ENCODE peak calls at places on chromosomes 6 and 20, in eight cellular contexts. D, J, C, A, W, Z, H and O are unnamed samples.
A peak's percentile ranks its signal among the peaks of the same experiment; 100 is the strongest.

GRCh38 chr6:75608955-75609533 is 7.4 kb downstream of the SENP6 start:
- DNase-seq in D (no peak), J (no peak), C (no peak), A (no peak), W (no peak), Z (no peak), H (no peak), O (no peak)

GRCh38 chr6:45293306-45293705 is 34.8 kb upstream of the RUNX2 start:
- DNase-seq in D (no peak), J (no peak), C (no peak), A (no peak), W (no peak), Z (no peak), H (no peak), O (no peak)

GRCh38 chr6:5260111-5260620 is 584 bp downstream of the LYRM4 start:
- DNase-seq in D (peak; percentile 75), J (peak; percentile 39), C (peak; percentile 56), A (peak; percentile 40), W (peak; percentile 65), Z (no peak), H (peak; percentile 79), O (peak; percentile 51)

GRCh38 chr20:51542033-51542893 is at the start of gene NFATC2:
- DNase-seq in D (peak; percentile 79), J (no peak), C (no peak), A (no peak), W (no peak), Z (no peak), H (peak; percentile 70), O (no peak)

GRCh38 chr20:45347936-45348809 is at the start of gene SDC4:
- DNase-seq in D (peak; percentile 82), J (peak; percentile 63), C (peak; percentile 72), A (peak; percentile 59), W (no peak), Z (no peak), H (peak; percentile 63), O (peak; percentile 63)

GRCh38 chr6:168314029-168314420 is 5.6 kb downstream of the DACT2 start:
- DNase-seq in D (no peak), J (no peak), C (no peak), A (no peak), W (no peak), Z (no peak), H (no peak), O (no peak)

GRCh38 chr6:49110876-49111275 is 352.2 kb downstream of the MMUT start:
- DNase-seq in D (no peak), J (no peak), C (no peak), A (no peak), W (no peak), Z (no peak), H (no peak), O (no peak)

GRCh38 chr6:6688283-6688682 is 99.8 kb downstream of the LY86 start:
- DNase-seq in D (no peak), J (no peak), C (no peak), A (no peak), W (no peak), Z (no peak), H (no peak), O (no peak)

GRCh38 chr20:13022401-13023170 is 13.8 kb downstream of the SPTLC3 start:
- DNase-seq in D (no peak), J (peak; percentile 82), C (no peak), A (no peak), W (no peak), Z (peak; percentile 54), H (no peak), O (no peak)

GRCh38 chr6:93817937-93818336 is 398.6 kb upstream of the EPHA7 start:
- DNase-seq in D (no peak), J (no peak), C (no peak), A (no peak), W (no peak), Z (no peak), H (no peak), O (no peak)
- TF ChIP-seq CTCF in D (no peak), J (no peak), C (no peak), A (no peak), W (no peak), Z (no peak), H (no peak), O (no peak)

GRCh38 chr20:48295445-48295903 is 510.2 kb upstream of the SULF2 start:
- DNase-seq in D (no peak), J (peak; percentile 94), C (no peak), A (no peak), W (no peak), Z (peak; percentile 99), H (peak; percentile 77), O (peak; percentile 89)
- TF ChIP-seq CTCF in D (no peak), J (peak; percentile 53), C (no peak), A (peak; percentile 45), W (no peak), Z (peak; percentile 72), H (peak; percentile 66), O (peak; percentile 54)

DNA sequence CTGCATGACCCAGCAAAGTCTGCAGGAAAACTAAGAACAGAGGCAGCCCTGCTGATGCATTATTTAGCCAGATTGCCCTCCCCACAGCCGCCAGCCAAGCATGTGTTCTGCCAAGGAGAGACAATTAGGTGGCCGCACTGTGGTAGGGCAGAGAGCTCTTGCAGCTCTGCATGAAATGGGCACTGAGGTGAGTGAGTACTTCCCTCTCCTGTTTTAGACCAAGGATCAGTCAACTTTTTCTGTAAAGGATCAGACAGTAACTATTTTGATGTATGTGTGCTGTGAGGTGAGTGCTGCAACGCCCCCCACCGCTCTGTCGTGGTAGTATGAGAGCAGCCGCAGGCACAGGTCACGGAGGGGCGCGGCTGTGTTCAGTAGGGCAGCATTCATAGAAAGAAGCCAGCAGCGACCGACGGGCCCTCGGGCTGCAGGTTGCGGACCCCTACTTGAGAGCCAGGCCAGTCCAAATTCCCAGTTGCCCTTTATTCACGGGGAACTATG is 23.8 kb upstream of the FAM50B start:
- DNase-seq in D (peak; percentile 48), J (peak; percentile 32), C (no peak), A (peak; percentile 37), W (no peak), Z (no peak), H (peak; percentile 83), O (peak; percentile 17)
- TF ChIP-seq CTCF in D (no peak), J (peak; percentile 36), C (no peak), A (peak; percentile 29), W (no peak), Z (peak; percentile 47), H (peak; percentile 70), O (peak; percentile 73)

GRCh38 chr20:3766832-3767433 is 620 bp downstream of the ADISSP start:
- DNase-seq in D (no peak), J (no peak), C (no peak), A (no peak), W (no peak), Z (no peak), H (no peak), O (no peak)

GRCh38 chr20:3771552-3772058 is 4.1 kb upstream of the ADISSP start:
- DNase-seq in D (no peak), J (no peak), C (no peak), A (no peak), W (no peak), Z (no peak), H (no peak), O (no peak)

GRCh38 chr20:3767434-3768341 is at the start of gene ADISSP:
- DNase-seq in D (peak; percentile 99), J (peak; percentile 98), C (peak; percentile 97), A (peak; percentile 100), W (peak; percentile 89), Z (no peak), H (peak; percentile 99), O (peak; percentile 98)

GRCh38 chr20:3766381-3766780 is 1.2 kb downstream of the ADISSP start:
- DNase-seq in D (no peak), J (no peak), C (no peak), A (no peak), W (no peak), Z (no peak), H (no peak), O (no peak)

DNA sequence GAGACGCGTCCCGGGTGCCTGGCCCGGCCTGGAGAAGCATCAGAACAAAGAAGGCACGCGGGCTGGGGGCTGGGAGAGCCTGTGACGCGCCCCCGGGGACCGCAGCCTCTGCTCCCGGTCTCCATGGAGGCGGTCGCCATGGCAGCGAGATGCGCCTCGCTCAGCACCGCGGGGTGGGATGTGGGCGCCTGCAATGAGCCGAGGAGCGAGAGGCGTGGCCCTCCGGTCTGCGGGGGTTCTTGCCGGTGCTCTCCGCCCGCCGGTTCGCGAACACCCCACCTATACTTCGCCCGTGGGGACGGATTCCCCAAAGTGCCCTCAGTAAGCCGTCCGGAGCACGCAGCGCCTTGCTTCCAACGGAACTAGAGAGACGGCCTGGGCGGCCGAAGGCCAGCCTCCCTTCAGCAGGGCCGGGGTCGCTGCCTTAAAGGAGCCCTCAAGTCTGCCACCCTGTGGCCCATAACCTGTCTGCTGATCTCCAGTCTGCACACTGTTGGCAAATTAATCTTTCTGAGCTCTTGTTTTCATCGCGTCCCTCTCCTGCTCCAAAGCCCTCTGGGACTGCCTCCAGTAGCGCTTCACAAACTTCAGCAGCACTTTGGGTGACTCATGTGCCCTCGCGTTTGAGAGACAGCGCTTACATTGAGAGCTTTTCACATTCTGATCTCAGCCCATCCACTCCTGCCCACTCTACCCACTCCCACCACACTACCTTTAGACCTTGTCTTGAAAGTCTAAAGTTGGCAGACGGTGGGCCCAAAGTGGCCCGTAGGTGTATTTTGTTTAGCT is 983 bp upstream of the ADISSP start:
- DNase-seq in D (peak; percentile 74), J (peak; percentile 81), C (peak; percentile 85), A (peak; percentile 78), W (peak; percentile 69), Z (no peak), H (peak; percentile 87), O (peak; percentile 84)
- TF ChIP-seq CTCF in D (peak; percentile 23), J (peak; percentile 38), C (peak; percentile 43), A (peak; percentile 38), W (peak; percentile 64), Z (peak; percentile 61), H (peak; percentile 73), O (peak; percentile 68)

DNA sequence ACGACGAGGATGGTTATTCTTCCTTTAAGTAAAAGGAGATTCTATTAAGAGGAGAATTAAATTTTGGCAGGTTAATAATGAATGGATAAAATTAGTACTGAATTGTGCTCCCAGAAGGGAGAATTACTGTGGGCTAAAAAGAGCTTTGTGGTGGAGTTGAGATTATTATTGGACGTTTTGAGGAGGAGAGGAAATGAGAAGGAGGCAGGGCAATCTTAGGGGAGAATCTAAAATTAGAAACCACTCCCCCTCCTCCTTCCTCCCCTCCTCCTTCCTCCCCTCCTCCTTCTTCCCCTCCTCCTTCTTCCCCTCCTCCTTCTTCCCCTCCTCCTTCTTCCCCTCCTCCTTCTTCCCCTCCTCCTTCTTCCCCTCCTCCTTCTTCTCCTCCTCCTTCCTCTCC is 331.8 kb downstream of the PRL start:
- DNase-seq in D (no peak), J (no peak), C (no peak), A (no peak), W (no peak), Z (no peak), H (no peak), O (no peak)
- TF ChIP-seq CTCF in D (no peak), J (no peak), C (no peak), A (no peak), W (no peak), Z (no peak), H (no peak), O (no peak)

GRCh38 chr6:158061709-158062461 is 80.2 kb downstream of the SYNJ2 start:
- DNase-seq in D (no peak), J (no peak), C (no peak), A (no peak), W (no peak), Z (no peak), H (no peak), O (no peak)
- TF ChIP-seq CTCF in D (no peak), J (no peak), C (no peak), A (no peak), W (no peak), Z (no peak), H (no peak), O (no peak)